ENCODE peak calls at places on chromosomes 11 and 22, in ten cellular contexts. One of them, this sample, is unnamed.

GRCh38 chr11:58513747-58514367 is 6.0 kb upstream of the OR5B21 start:
- DNase-seq in esophagus muscularis mucosa: no peak
- DNase-seq in CD4-positive, CD25-positive, alpha-beta regulatory T cell: peak; percentile 12
- DNase-seq in ascending aorta: no peak
- DNase-seq in ovary: no peak
- DNase-seq in RWPE2: no peak
- DNase-seq in SJCRH30: peak; percentile 66
- DNase-seq in CD4-positive, alpha-beta memory T cell: no peak
- DNase-seq in mucosa of descending colon: peak; percentile 36
- DNase-seq in pancreas: peak; percentile 60
- DNase-seq in this sample: peak; percentile 60

GRCh38 chr11:25423436-25424184 is 908.3 kb upstream of the ANO3 start:
- DNase-seq in esophagus muscularis mucosa: no peak
- DNase-seq in CD4-positive, CD25-positive, alpha-beta regulatory T cell: no peak
- DNase-seq in ascending aorta: no peak
- DNase-seq in ovary: no peak
- DNase-seq in RWPE2: no peak
- DNase-seq in SJCRH30: peak; percentile 15
- DNase-seq in CD4-positive, alpha-beta memory T cell: no peak
- DNase-seq in mucosa of descending colon: no peak
- DNase-seq in pancreas: no peak
- DNase-seq in this sample: no peak

GRCh38 chr22:37484115-37485005 is 1.8 kb downstream of the MFNG start:
- DNase-seq in esophagus muscularis mucosa: peak; percentile 93
- DNase-seq in CD4-positive, CD25-positive, alpha-beta regulatory T cell: peak; percentile 95
- DNase-seq in ascending aorta: peak; percentile 82
- DNase-seq in ovary: no peak
- DNase-seq in RWPE2: no peak
- DNase-seq in SJCRH30: no peak
- DNase-seq in CD4-positive, alpha-beta memory T cell: peak; percentile 86
- DNase-seq in mucosa of descending colon: peak; percentile 77
- DNase-seq in pancreas: no peak
- DNase-seq in this sample: no peak

GRCh38 chr11:25065711-25066110 is 568.9 kb downstream of the LUZP2 start:
- DNase-seq in esophagus muscularis mucosa: no peak
- DNase-seq in CD4-positive, CD25-positive, alpha-beta regulatory T cell: no peak
- DNase-seq in ascending aorta: no peak
- DNase-seq in ovary: no peak
- DNase-seq in RWPE2: no peak
- DNase-seq in SJCRH30: no peak
- DNase-seq in CD4-positive, alpha-beta memory T cell: no peak
- DNase-seq in mucosa of descending colon: no peak
- DNase-seq in pancreas: no peak
- DNase-seq in this sample: no peak

GRCh38 chr11:116787786-116788486 is at the start of gene ZPR1:
- DNase-seq in esophagus muscularis mucosa: peak; percentile 95
- DNase-seq in CD4-positive, CD25-positive, alpha-beta regulatory T cell: peak; percentile 89
- DNase-seq in ascending aorta: peak; percentile 91
- DNase-seq in ovary: peak; percentile 84
- DNase-seq in RWPE2: no peak
- DNase-seq in SJCRH30: peak; percentile 68
- DNase-seq in CD4-positive, alpha-beta memory T cell: peak; percentile 89
- DNase-seq in mucosa of descending colon: peak; percentile 91
- DNase-seq in pancreas: peak; percentile 80
- DNase-seq in this sample: peak; percentile 80

GRCh38 chr11:128465946-128466688 is 121.2 kb downstream of the ETS1 start:
- DNase-seq in esophagus muscularis mucosa: peak; percentile 86
- DNase-seq in CD4-positive, CD25-positive, alpha-beta regulatory T cell: no peak
- DNase-seq in ascending aorta: no peak
- DNase-seq in ovary: no peak
- DNase-seq in RWPE2: no peak
- DNase-seq in SJCRH30: no peak
- DNase-seq in CD4-positive, alpha-beta memory T cell: peak; percentile 69
- DNase-seq in mucosa of descending colon: no peak
- DNase-seq in pancreas: no peak
- DNase-seq in this sample: no peak

GRCh38 chr11:40140560-40140959 is 1318.9 kb downstream of the LRRC4C start:
- DNase-seq in esophagus muscularis mucosa: no peak
- DNase-seq in CD4-positive, CD25-positive, alpha-beta regulatory T cell: no peak
- DNase-seq in ascending aorta: no peak
- DNase-seq in ovary: no peak
- DNase-seq in RWPE2: no peak
- DNase-seq in SJCRH30: no peak
- DNase-seq in CD4-positive, alpha-beta memory T cell: no peak
- DNase-seq in mucosa of descending colon: no peak
- DNase-seq in pancreas: no peak
- DNase-seq in this sample: no peak

GRCh38 chr11:79663012-79663411 is 222.2 kb upstream of the TENM4 start:
- DNase-seq in esophagus muscularis mucosa: no peak
- DNase-seq in CD4-positive, CD25-positive, alpha-beta regulatory T cell: no peak
- DNase-seq in ascending aorta: no peak
- DNase-seq in ovary: no peak
- DNase-seq in RWPE2: no peak
- DNase-seq in SJCRH30: peak; percentile 63
- DNase-seq in CD4-positive, alpha-beta memory T cell: no peak
- DNase-seq in mucosa of descending colon: no peak
- DNase-seq in pancreas: no peak
- DNase-seq in this sample: no peak

GRCh38 chr11:8683115-8683807 is 669 bp downstream of the RPL27A start:
- DNase-seq in esophagus muscularis mucosa: no peak
- DNase-seq in CD4-positive, CD25-positive, alpha-beta regulatory T cell: no peak
- DNase-seq in ascending aorta: no peak
- DNase-seq in ovary: no peak
- DNase-seq in RWPE2: peak; percentile 29
- DNase-seq in SJCRH30: peak; percentile 38
- DNase-seq in CD4-positive, alpha-beta memory T cell: peak; percentile 62
- DNase-seq in mucosa of descending colon: no peak
- DNase-seq in pancreas: no peak
- DNase-seq in this sample: no peak
- H3K36me3 ChIP-seq in esophagus muscularis mucosa: peaks cover 38% of the 10 kb centered on the region
- H3K36me3 ChIP-seq in CD4-positive, CD25-positive, alpha-beta regulatory T cell: peaks cover 36% of the 10 kb centered on the region
- H3K36me3 ChIP-seq in ascending aorta: peaks cover 35% of the 10 kb centered on the region
- H3K36me3 ChIP-seq in ovary: no peaks in the 10 kb centered on the region
- H3K36me3 ChIP-seq in RWPE2: peaks cover 50% of the 10 kb centered on the region
- H3K36me3 ChIP-seq in SJCRH30: peaks cover 49% of the 10 kb centered on the region
- H3K36me3 ChIP-seq in CD4-positive, alpha-beta memory T cell: peaks cover 22% of the 10 kb centered on the region
- H3K36me3 ChIP-seq in mucosa of descending colon: no peaks in the 10 kb centered on the region
- H3K36me3 ChIP-seq in pancreas: peaks cover 30% of the 10 kb centered on the region
- H3K36me3 ChIP-seq in this sample: peaks cover 56% of the 10 kb centered on the region

GRCh38 chr22:46052801-46053562 is 76.0 kb upstream of the WNT7B start:
- DNase-seq in esophagus muscularis mucosa: no peak
- DNase-seq in CD4-positive, CD25-positive, alpha-beta regulatory T cell: peak; percentile 37
- DNase-seq in ascending aorta: peak; percentile 71
- DNase-seq in ovary: peak; percentile 61
- DNase-seq in RWPE2: peak; percentile 66
- DNase-seq in SJCRH30: peak; percentile 53
- DNase-seq in CD4-positive, alpha-beta memory T cell: peak; percentile 39
- DNase-seq in mucosa of descending colon: peak; percentile 80
- DNase-seq in pancreas: peak; percentile 67
- DNase-seq in this sample: peak; percentile 2

GRCh38 chr22:46054091-46054877 is 77.3 kb upstream of the WNT7B start:
- DNase-seq in esophagus muscularis mucosa: no peak
- DNase-seq in CD4-positive, CD25-positive, alpha-beta regulatory T cell: peak; percentile 63
- DNase-seq in ascending aorta: peak; percentile 77
- DNase-seq in ovary: peak; percentile 87
- DNase-seq in RWPE2: peak; percentile 60
- DNase-seq in SJCRH30: peak; percentile 66
- DNase-seq in CD4-positive, alpha-beta memory T cell: peak; percentile 54
- DNase-seq in mucosa of descending colon: peak; percentile 77
- DNase-seq in pancreas: peak; percentile 64
- DNase-seq in this sample: peak; percentile 78

GRCh38 chr22:46054878-46055158 is 77.9 kb upstream of the WNT7B start:
- DNase-seq in esophagus muscularis mucosa: no peak
- DNase-seq in CD4-positive, CD25-positive, alpha-beta regulatory T cell: no peak
- DNase-seq in ascending aorta: peak; percentile 63
- DNase-seq in ovary: no peak
- DNase-seq in RWPE2: peak; percentile 33
- DNase-seq in SJCRH30: no peak
- DNase-seq in CD4-positive, alpha-beta memory T cell: no peak
- DNase-seq in mucosa of descending colon: no peak
- DNase-seq in pancreas: no peak
- DNase-seq in this sample: no peak

GRCh38 chr22:46052331-46052771 is 75.4 kb upstream of the WNT7B start:
- DNase-seq in esophagus muscularis mucosa: no peak
- DNase-seq in CD4-positive, CD25-positive, alpha-beta regulatory T cell: no peak
- DNase-seq in ascending aorta: peak; percentile 65
- DNase-seq in ovary: peak; percentile 66
- DNase-seq in RWPE2: peak; percentile 45
- DNase-seq in SJCRH30: no peak
- DNase-seq in CD4-positive, alpha-beta memory T cell: no peak
- DNase-seq in mucosa of descending colon: no peak
- DNase-seq in pancreas: no peak
- DNase-seq in this sample: no peak

DNA sequence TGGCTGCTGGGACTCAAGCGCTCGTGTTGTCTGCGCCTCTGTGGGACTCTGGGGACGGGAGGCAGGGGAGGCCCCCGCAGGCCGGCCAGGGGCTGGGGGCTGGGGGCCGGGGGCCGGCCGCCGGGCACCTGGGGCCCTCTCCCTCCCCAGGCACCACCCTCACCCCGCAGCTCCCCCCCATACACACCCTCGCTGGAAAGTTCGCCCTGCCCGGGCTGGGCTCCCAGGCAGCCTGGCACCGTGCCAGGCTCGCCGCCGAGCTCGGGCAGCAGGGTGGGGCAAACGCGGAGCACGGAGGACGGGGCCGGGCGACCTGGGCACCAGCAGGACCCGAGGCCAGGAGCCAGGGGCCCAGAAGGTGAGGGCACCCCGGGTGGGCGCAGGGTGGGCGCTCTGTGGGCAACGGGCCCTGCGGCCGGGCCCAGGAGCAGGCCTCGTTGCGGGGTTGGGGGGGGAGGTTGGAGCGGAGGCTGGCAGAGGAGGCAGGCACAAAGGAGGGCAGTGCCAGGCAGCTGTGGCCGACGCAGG is 76.7 kb upstream of the WNT7B start:
- DNase-seq in esophagus muscularis mucosa: no peak
- DNase-seq in CD4-positive, CD25-positive, alpha-beta regulatory T cell: peak; percentile 60
- DNase-seq in ascending aorta: peak; percentile 89
- DNase-seq in ovary: peak; percentile 86
- DNase-seq in RWPE2: peak; percentile 77
- DNase-seq in SJCRH30: peak; percentile 72
- DNase-seq in CD4-positive, alpha-beta memory T cell: peak; percentile 74
- DNase-seq in mucosa of descending colon: peak; percentile 91
- DNase-seq in pancreas: peak; percentile 81
- DNase-seq in this sample: peak; percentile 35
- H3K4me1 ChIP-seq in esophagus muscularis mucosa: peaks cover 90% of the 10 kb centered on the region
- H3K4me1 ChIP-seq in CD4-positive, CD25-positive, alpha-beta regulatory T cell: peaks cover 58% of the 10 kb centered on the region
- H3K4me1 ChIP-seq in ascending aorta: peaks cover 52% of the 10 kb centered on the region
- H3K4me1 ChIP-seq in ovary: peaks cover 26% of the 10 kb centered on the region
- H3K4me1 ChIP-seq in RWPE2: peaks cover 55% of the 10 kb centered on the region
- H3K4me1 ChIP-seq in SJCRH30: peaks cover 7% of the 10 kb centered on the region
- H3K4me1 ChIP-seq in CD4-positive, alpha-beta memory T cell: peaks cover 71% of the 10 kb centered on the region
- H3K4me1 ChIP-seq in mucosa of descending colon: peaks cover 34% of the 10 kb centered on the region
- H3K4me1 ChIP-seq in pancreas: peaks cover 61% of the 10 kb centered on the region
- H3K4me1 ChIP-seq in this sample: peaks cover 52% of the 10 kb centered on the region

DNA sequence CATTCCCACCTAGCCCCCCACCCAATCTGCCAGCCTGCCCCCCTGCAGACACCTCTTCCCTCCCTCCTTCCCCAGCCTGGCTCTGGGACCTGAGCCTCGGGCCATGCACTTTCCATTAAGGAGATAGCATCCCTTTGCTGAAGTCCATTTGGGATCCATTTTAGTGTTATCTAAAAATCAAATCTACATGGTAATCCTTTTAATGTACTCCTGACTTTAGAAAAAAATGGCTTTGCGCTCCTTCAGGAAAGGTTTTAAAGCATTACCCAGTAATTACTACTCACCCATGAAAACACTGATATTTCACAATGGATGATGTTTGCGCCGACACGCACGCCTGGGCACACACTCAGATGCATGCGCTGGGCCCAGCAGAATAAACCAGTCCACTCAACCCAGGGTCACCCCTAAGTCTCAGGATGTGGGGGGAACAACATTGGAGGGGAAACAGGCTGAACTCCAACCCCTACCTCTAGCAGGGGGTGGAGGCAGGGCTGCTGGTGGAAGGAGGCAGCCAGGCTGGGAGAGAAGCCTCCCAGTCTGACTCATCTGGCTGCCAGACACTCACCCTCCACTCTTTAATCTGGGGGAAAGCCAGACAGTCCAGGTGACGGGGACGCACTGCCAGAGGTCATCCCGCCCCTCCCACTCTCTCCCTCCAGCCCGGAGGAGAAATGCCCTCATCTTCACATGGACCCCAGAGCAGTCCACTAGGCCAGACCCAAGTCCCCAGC is 29.8 kb downstream of the LMO1 start:
- DNase-seq in esophagus muscularis mucosa: no peak
- DNase-seq in CD4-positive, CD25-positive, alpha-beta regulatory T cell: no peak
- DNase-seq in ascending aorta: no peak
- DNase-seq in ovary: no peak
- DNase-seq in RWPE2: no peak
- DNase-seq in SJCRH30: no peak
- DNase-seq in CD4-positive, alpha-beta memory T cell: no peak
- DNase-seq in mucosa of descending colon: no peak
- DNase-seq in pancreas: no peak
- DNase-seq in this sample: no peak
- H3K4me3 ChIP-seq in esophagus muscularis mucosa: no peak overlapping the region
- H3K4me3 ChIP-seq in CD4-positive, CD25-positive, alpha-beta regulatory T cell: no peak overlapping the region
- H3K4me3 ChIP-seq in ascending aorta: no peak overlapping the region
- H3K4me3 ChIP-seq in ovary: no peak overlapping the region
- H3K4me3 ChIP-seq in RWPE2: no peak overlapping the region
- H3K4me3 ChIP-seq in SJCRH30: no peak overlapping the region
- H3K4me3 ChIP-seq in CD4-positive, alpha-beta memory T cell: no peak overlapping the region
- H3K4me3 ChIP-seq in mucosa of descending colon: no peak overlapping the region
- H3K4me3 ChIP-seq in pancreas: no peak overlapping the region
- H3K4me3 ChIP-seq in this sample: no peak overlapping the region

GRCh38 chr22:26499188-26499703 is 13.0 kb downstream of the TFIP11 start:
- DNase-seq in esophagus muscularis mucosa: no peak
- DNase-seq in CD4-positive, CD25-positive, alpha-beta regulatory T cell: no peak
- DNase-seq in ascending aorta: no peak
- DNase-seq in ovary: no peak
- DNase-seq in RWPE2: no peak
- DNase-seq in SJCRH30: no peak
- DNase-seq in CD4-positive, alpha-beta memory T cell: no peak
- DNase-seq in mucosa of descending colon: no peak
- DNase-seq in pancreas: no peak
- DNase-seq in this sample: no peak

GRCh38 chr22:26492220-26492619 is 8.5 kb downstream of the SRRD start:
- DNase-seq in esophagus muscularis mucosa: no peak
- DNase-seq in CD4-positive, CD25-positive, alpha-beta regulatory T cell: no peak
- DNase-seq in ascending aorta: no peak
- DNase-seq in ovary: no peak
- DNase-seq in RWPE2: no peak
- DNase-seq in SJCRH30: no peak
- DNase-seq in CD4-positive, alpha-beta memory T cell: no peak
- DNase-seq in mucosa of descending colon: no peak
- DNase-seq in pancreas: no peak
- DNase-seq in this sample: no peak

GRCh38 chr22:26501996-26502395 is 10.3 kb downstream of the TFIP11 start:
- DNase-seq in esophagus muscularis mucosa: no peak
- DNase-seq in CD4-positive, CD25-positive, alpha-beta regulatory T cell: no peak
- DNase-seq in ascending aorta: no peak
- DNase-seq in ovary: no peak
- DNase-seq in RWPE2: no peak
- DNase-seq in SJCRH30: no peak
- DNase-seq in CD4-positive, alpha-beta memory T cell: no peak
- DNase-seq in mucosa of descending colon: no peak
- DNase-seq in pancreas: no peak
- DNase-seq in this sample: no peak

GRCh38 chr22:26494506-26494905 is 10.8 kb downstream of the SRRD start:
- DNase-seq in esophagus muscularis mucosa: no peak
- DNase-seq in CD4-positive, CD25-positive, alpha-beta regulatory T cell: no peak
- DNase-seq in ascending aorta: no peak
- DNase-seq in ovary: no peak
- DNase-seq in RWPE2: no peak
- DNase-seq in SJCRH30: no peak
- DNase-seq in CD4-positive, alpha-beta memory T cell: no peak
- DNase-seq in mucosa of descending colon: no peak
- DNase-seq in pancreas: no peak
- DNase-seq in this sample: no peak

GRCh38 chr22:26496456-26496855 is 12.8 kb downstream of the SRRD start:
- DNase-seq in esophagus muscularis mucosa: no peak
- DNase-seq in CD4-positive, CD25-positive, alpha-beta regulatory T cell: no peak
- DNase-seq in ascending aorta: no peak
- DNase-seq in ovary: no peak
- DNase-seq in RWPE2: no peak
- DNase-seq in SJCRH30: no peak
- DNase-seq in CD4-positive, alpha-beta memory T cell: no peak
- DNase-seq in mucosa of descending colon: no peak
- DNase-seq in pancreas: no peak
- DNase-seq in this sample: no peak
- H3K36me3 ChIP-seq in esophagus muscularis mucosa: peaks cover 100% of the 10 kb centered on the region
- H3K36me3 ChIP-seq in CD4-positive, CD25-positive, alpha-beta regulatory T cell: peaks cover 90% of the 10 kb centered on the region
- H3K36me3 ChIP-seq in ascending aorta: peaks cover 94% of the 10 kb centered on the region
- H3K36me3 ChIP-seq in ovary: no peaks in the 10 kb centered on the region
- H3K36me3 ChIP-seq in RWPE2: peaks cover 95% of the 10 kb centered on the region
- H3K36me3 ChIP-seq in SJCRH30: peaks cover 66% of the 10 kb centered on the region
- H3K36me3 ChIP-seq in CD4-positive, alpha-beta memory T cell: peaks cover 78% of the 10 kb centered on the region
- H3K36me3 ChIP-seq in mucosa of descending colon: peaks cover 34% of the 10 kb centered on the region
- H3K36me3 ChIP-seq in pancreas: peaks cover 86% of the 10 kb centered on the region
- H3K36me3 ChIP-seq in this sample: peaks cover 76% of the 10 kb centered on the region

This sample was measured in HAP-1.